ENCODE peak calls at places on chromosomes 3 and 15, in eight cellular contexts. A, S, H, W, B, D, Y and Q are unnamed samples.

GRCh38 chr3:172152294-172152649 is 112.9 kb downstream of the FNDC3B start:
- DNase-seq in D (no peak), W (no peak), B (no peak), H (no peak), A (no peak), Y (no peak), S (no peak), Q (no peak)

GRCh38 chr3:139797724-139798343 is 120.1 kb upstream of the NMNAT3 start:
- DNase-seq in D (no peak), W (peak), A (no peak), S (peak), H (peak), Y (no peak), B (no peak), Q (no peak)

GRCh38 chr15:29612701-29613100 is 209.6 kb downstream of the TJP1 start:
- DNase-seq in H (peak), W (peak), S (peak), Y (no peak), A (no peak), B (no peak), D (no peak), Q (no peak)

GRCh38 chr15:55279746-55280351 is 9.8 kb downstream of the RAB27A start:
- DNase-seq in A (no peak), Y (no peak), H (peak), S (peak), B (no peak), D (no peak), W (peak), Q (no peak)

GRCh38 chr15:40506964-40507571 is 36.3 kb downstream of the CHST14 start:
- DNase-seq in H (peak), A (peak), S (peak), D (peak), B (peak), Y (peak), W (peak), Q (no peak)

GRCh38 chr3:126807795-126808194 is 103.8 kb downstream of the CHCHD6 start:
- DNase-seq in D (no peak), H (peak), A (no peak), W (no peak), Y (no peak), B (no peak), S (peak), Q (no peak)

GRCh38 chr3:178087376-178087775 is 448.9 kb upstream of the KCNMB2 start:
- DNase-seq in D (no peak), S (no peak), Y (no peak), H (no peak), W (no peak), B (no peak), A (no peak), Q (no peak)

GRCh38 chr3:50525191-50525590 is 21.8 kb upstream of the CACNA2D2 start:
- DNase-seq in Y (no peak), B (no peak), D (no peak), A (no peak), H (no peak), S (no peak), W (no peak), Q (no peak)

GRCh38 chr3:175179055-175179454 is 319.9 kb downstream of the NAALADL2 start:
- DNase-seq in W (no peak), Y (no peak), S (peak), D (no peak), H (peak), A (no peak), B (no peak), Q (no peak)

GRCh38 chr3:152779649-152780048 is 55.3 kb upstream of the P2RY1 start:
- DNase-seq in H (peak), B (no peak), S (no peak), A (no peak), Y (no peak), W (no peak), D (no peak), Q (no peak)

GRCh38 chr15:90735929-90736328 is 18.8 kb downstream of the BLM start:
- DNase-seq in D (no peak), Y (no peak), B (no peak), S (no peak), H (no peak), W (no peak), A (no peak), Q (no peak)

GRCh38 chr3:161351330-161351729 is 20.0 kb downstream of the SPTSSB start:
- DNase-seq in Y (no peak), B (no peak), D (no peak), H (no peak), W (no peak), A (no peak), S (no peak), Q (no peak)

GRCh38 chr3:69103123-69103522 is 18.4 kb downstream of the ARL6IP5 start:
- DNase-seq in Y (no peak), D (no peak), S (no peak), H (no peak), W (no peak), A (no peak), B (no peak), Q (no peak)

GRCh38 chr3:139835830-139836655 is 98.9 kb upstream of the CLSTN2 start:
- DNase-seq in W (no peak), Y (no peak), A (no peak), H (no peak), D (no peak), B (no peak), S (no peak), Q (no peak)

GRCh38 chr3:18300916-18301315 is 124.2 kb downstream of the SATB1 start:
- DNase-seq in Y (no peak), B (no peak), H (no peak), W (no peak), D (no peak), S (no peak), A (no peak), Q (no peak)

GRCh38 chr15:60643490-60644040 is 164.6 kb upstream of the ICE2 start:
- DNase-seq in B (no peak), D (no peak), A (no peak), H (no peak), S (no peak), W (no peak), Y (no peak), Q (no peak)

GRCh38 chr3:64501298-64501906 is 186.4 kb downstream of the ADAMTS9 start:
- DNase-seq in B (no peak), A (no peak), Y (no peak), H (peak), D (no peak), S (peak), W (peak), Q (no peak)

GRCh38 chr3:46386206-46386605 is 15.5 kb downstream of the CCR5 start:
- DNase-seq in W (peak), Y (no peak), H (peak), S (peak), D (no peak), A (no peak), B (no peak), Q (no peak)

GRCh38 chr3:120743081-120743365 is 479 bp downstream of the GTF2E1 start:
- DNase-seq in W (no peak), H (peak), D (no peak), A (no peak), S (peak), B (no peak), Y (no peak), Q (no peak)

DNA sequence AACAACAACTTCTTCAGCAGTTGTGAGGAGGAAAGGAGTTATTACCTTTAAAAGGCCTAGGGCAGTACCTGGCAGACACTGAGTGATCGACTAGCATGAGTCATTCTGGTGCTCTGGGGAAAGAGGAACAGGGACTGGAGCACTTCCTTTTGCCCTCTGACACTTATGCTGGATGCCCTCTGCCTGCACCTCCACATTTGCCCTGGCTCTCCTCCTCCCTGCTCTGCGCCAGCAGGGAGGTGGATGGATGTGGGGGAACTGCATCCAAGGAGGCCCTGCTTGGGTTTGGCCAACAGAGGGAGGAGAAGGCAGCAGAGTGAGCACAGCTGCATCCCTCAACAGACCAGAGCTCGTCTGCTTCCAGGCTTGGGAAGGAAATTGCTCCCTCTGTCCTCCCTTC is 75.1 kb downstream of the SEMA5B start:
- DNase-seq in H (no peak), A (no peak), D (no peak), B (no peak), W (no peak), Y (no peak), S (no peak), Q (no peak)
- TF ChIP-seq CTCF in H (peak), A (no peak), D (no peak), B (no peak), W (no peak), Y (no peak), S (no peak), Q (peak)

DNA sequence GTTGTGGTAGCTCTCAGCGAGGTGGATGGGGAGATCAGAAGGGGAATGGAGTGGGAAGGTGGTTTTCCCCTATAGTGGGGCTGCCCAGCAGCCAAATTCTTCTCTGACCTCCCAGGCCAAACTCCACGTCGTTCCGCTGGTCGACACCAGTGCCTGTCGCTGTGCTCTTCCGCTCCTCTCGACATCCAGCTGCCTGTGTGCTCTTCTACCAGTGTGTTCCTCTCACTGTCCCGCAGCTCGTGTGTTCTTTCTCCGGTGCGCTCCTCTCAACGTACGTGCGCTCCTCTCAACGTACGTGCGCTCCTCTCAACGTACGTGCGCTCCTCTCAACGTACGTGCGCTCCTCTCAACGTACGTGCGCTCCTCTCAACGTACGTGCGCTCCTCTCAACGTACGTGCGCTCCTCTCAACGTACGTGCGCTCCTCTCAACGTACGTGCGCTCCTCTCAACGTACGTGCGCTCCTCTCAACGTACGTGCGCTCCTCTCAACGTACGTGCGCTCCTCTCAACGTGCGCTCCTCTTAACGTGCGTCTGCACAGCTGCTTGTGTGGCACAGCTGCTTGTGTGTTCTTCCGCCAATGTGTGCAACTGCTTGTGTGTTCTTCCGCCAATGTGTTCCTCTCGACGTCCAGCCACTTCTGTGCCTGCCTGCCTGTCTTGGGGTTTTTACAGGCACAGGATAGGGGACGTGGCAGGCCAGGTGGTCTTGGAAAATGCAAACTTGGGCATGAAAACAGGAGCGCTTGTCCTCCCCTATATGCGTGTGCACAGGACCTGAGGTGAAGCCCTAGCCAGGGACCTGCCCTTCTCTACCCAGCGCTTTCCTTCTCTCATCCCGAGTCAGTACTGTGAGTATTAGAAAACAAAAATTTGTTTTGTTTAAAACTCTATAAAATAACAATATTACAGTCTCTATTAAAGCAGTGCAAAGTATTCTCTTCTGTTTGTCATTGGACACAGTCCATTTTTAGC is 991.1 kb downstream of the GBE1 start:
- DNase-seq in D (no peak), B (no peak), S (no peak), Y (no peak), A (no peak), H (peak), W (no peak), Q (no peak)
- H3K4me3 ChIP-seq in D (no peak), B (no peak), S (no peak), Y (no peak), A (no peak), H (peak), W (no peak), Q (no peak)

GRCh38 chr15:57743424-57743823 is 36.9 kb downstream of the POLR2M start:
- DNase-seq in B (no peak), D (no peak), S (no peak), W (no peak), Y (no peak), H (no peak), A (no peak), Q (no peak)
- TF ChIP-seq CTCF in B (no peak), D (no peak), S (no peak), W (peak), Y (no peak), H (peak), A (no peak), Q (no peak)

GRCh38 chr15:99151156-99151555 is 46.3 kb downstream of the SYNM start:
- DNase-seq in A (no peak), B (no peak), H (no peak), S (no peak), D (no peak), Y (no peak), W (no peak), Q (no peak)

GRCh38 chr15:99149366-99149765 is 44.5 kb downstream of the SYNM start:
- DNase-seq in S (no peak), W (no peak), B (no peak), H (no peak), Y (no peak), D (no peak), A (no peak), Q (no peak)

GRCh38 chr15:99146661-99147060 is 41.8 kb downstream of the SYNM start:
- DNase-seq in A (no peak), H (no peak), D (no peak), Y (no peak), W (no peak), S (no peak), B (no peak), Q (no peak)

GRCh38 chr15:99145778-99146177 is 40.9 kb downstream of the SYNM start:
- DNase-seq in D (no peak), S (no peak), A (no peak), B (no peak), H (no peak), Y (no peak), W (no peak), Q (no peak)

DNA sequence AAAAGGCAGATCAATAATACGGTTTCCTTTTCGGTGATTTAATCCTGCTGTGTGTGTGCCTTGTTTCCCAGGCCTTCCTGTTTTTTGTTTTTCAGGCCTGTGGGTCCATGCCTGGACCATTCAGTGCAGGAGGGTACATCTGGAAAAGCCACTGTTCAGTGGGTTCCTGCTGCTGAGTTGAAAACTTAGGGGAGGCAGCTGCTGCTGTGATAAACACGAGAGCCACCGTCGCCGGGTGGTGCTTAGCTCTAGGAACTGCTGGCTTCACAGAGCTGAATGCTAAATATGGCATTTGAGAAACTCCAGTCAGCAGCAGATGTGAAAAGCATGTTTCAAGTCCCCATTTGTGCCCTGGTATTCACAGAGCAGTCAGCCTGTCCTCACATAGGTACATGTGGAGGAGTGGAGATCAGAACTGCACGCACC is 44.0 kb downstream of the SYNM start:
- DNase-seq in H (no peak), W (no peak), S (no peak), B (no peak), A (no peak), Y (no peak), D (no peak), Q (no peak)
- H3K4me3 ChIP-seq in H (no peak), W (no peak), S (no peak), B (no peak), A (no peak), Y (no peak), D (no peak), Q (no peak)

GRCh38 chr15:67137319-67137718 is 71.9 kb downstream of the SMAD3 start:
- DNase-seq in W (no peak), S (no peak), B (no peak), D (no peak), Y (no peak), H (no peak), A (no peak), Q (no peak)
- TF ChIP-seq CTCF in W (no peak), S (no peak), B (no peak), D (no peak), Y (no peak), H (no peak), A (no peak), Q (no peak)